ENCODE peak calls at places on chromosomes 2 and 18, in eight cellular contexts. L is effector memory CD4-positive, alpha-beta T cell; R is activated naive CD8-positive, alpha-beta T cell treated with anti-CD3 and anti-CD28 coated beads for 36 hours; J is HS-27A; W is body of pancreas; D is NAMALWA; U is dorsolateral prefrontal cortex; C is NCI-H2081. K is an unnamed sample.
A peak's percentile ranks its signal among the peaks of the same experiment; 100 is the strongest.

GRCh38 chr2:216793386-216793785 is 66.5 kb downstream of the TNP1 start:
- DNase-seq in C (no peak), W (no peak), U (no peak), J (no peak), R (no peak), D (no peak), L (no peak), K (no peak)

GRCh38 chr2:136874258-136874657 is 108.9 kb downstream of the THSD7B start:
- DNase-seq in U (no peak), D (peak; percentile 48), W (no peak), L (no peak), C (peak; percentile 34), R (no peak), J (peak; percentile 46), K (no peak)

GRCh38 chr2:241391892-241392665 is 36.0 kb downstream of the FARP2 start:
- DNase-seq in U (no peak), L (no peak), J (no peak), C (peak; percentile 19), D (peak; percentile 44), R (no peak), W (peak; percentile 75), K (no peak)

GRCh38 chr2:239768031-239768800 is 256.9 kb downstream of the NDUFA10 start:
- DNase-seq in W (no peak), J (no peak), L (no peak), U (peak; percentile 9), R (no peak), C (no peak), D (no peak), K (no peak)

GRCh38 chr18:55220523-55220922 is 261.3 kb upstream of the CCDC68 start:
- DNase-seq in D (peak; percentile 55), L (no peak), U (no peak), C (no peak), W (no peak), J (no peak), R (no peak), K (no peak)

GRCh38 chr18:50973367-50974126 is 5.7 kb downstream of the ELAC1 start:
- DNase-seq in R (no peak), U (no peak), D (no peak), J (no peak), C (no peak), W (no peak), L (no peak), K (no peak)

GRCh38 chr2:239057533-239057932 is 209.6 kb downstream of the TWIST2 start:
- DNase-seq in D (no peak), W (no peak), L (no peak), U (no peak), J (no peak), R (no peak), C (no peak), K (no peak)

GRCh38 chr2:201203916-201204654 is 21.1 kb downstream of the CASP10 start:
- DNase-seq in R (no peak), D (no peak), U (no peak), J (no peak), C (no peak), W (no peak), L (no peak), K (no peak)

GRCh38 chr2:165825041-165825440 is 31.0 kb upstream of the GALNT3 start:
- DNase-seq in R (no peak), D (no peak), W (peak; percentile 36), U (no peak), J (no peak), C (peak; percentile 11), L (no peak), K (no peak)